ENCODE peak calls at places on chromosomes 7 and 10, in five cellular contexts. U is mesenchymal stem cell, V is trophoblast cell, G is neuronal stem cell, D is H1. F is an unnamed sample.

GRCh38 chr7:4856336-4857056 is 5.3 kb downstream of the PAPOLB start:
- DNase-seq in U (peak), V (peak), G (no peak), D (no peak), F (no peak)

GRCh38 chr7:105257338-105257737 is 131.4 kb downstream of the SRPK2 start:
- DNase-seq in U (no peak), V (no peak), G (no peak), D (no peak), F (no peak)

GRCh38 chr7:71886066-71886465 is 526.1 kb downstream of the CALN1 start:
- DNase-seq in U (no peak), V (no peak), G (peak), D (no peak), F (no peak)

GRCh38 chr10:103854687-103855423 is 521 bp downstream of the SH3PXD2A start:
- DNase-seq in U (peak), V (peak), G (no peak), D (peak), F (peak)

GRCh38 chr10:101188942-101189341 is 40.3 kb downstream of the LBX1 start:
- DNase-seq in U (no peak), V (peak), G (no peak), D (no peak), F (no peak)

GRCh38 chr7:134941185-134941900 is 45.0 kb upstream of the AGBL3 start:
- DNase-seq in U (peak), V (peak), G (peak), D (no peak), F (no peak)

GRCh38 chr10:3107426-3107961 is 40.1 kb downstream of the PFKP start:
- DNase-seq in U (no peak), V (peak), G (no peak), D (no peak), F (no peak)

GRCh38 chr7:83684928-83685327 is 36.0 kb upstream of the SEMA3E start:
- DNase-seq in U (no peak), V (peak), G (no peak), D (no peak), F (peak)

GRCh38 chr10:5606321-5606720 is 60.1 kb downstream of the ASB13 start:
- DNase-seq in U (no peak), V (no peak), G (no peak), D (no peak), F (no peak)

GRCh38 chr10:104581884-104582603 is 59.0 kb upstream of the SORCS3 start:
- DNase-seq in U (no peak), V (no peak), G (no peak), D (no peak), F (no peak)

GRCh38 chr10:72375173-72375572 is 20.5 kb upstream of the DNAJB12 start:
- DNase-seq in U (no peak), V (peak), G (no peak), D (no peak), F (no peak)

GRCh38 chr7:8125680-8126444 is 136.1 kb downstream of the ICA1 start:
- DNase-seq in U (no peak), V (no peak), G (no peak), D (no peak), F (no peak)

GRCh38 chr10:131259535-131259934 is 52.0 kb downstream of the TCERG1L start:
- DNase-seq in U (no peak), V (no peak), G (no peak), D (no peak), F (no peak)

GRCh38 chr10:71344154-71344915 is 25.3 kb downstream of the SLC29A3 start:
- DNase-seq in U (no peak), V (no peak), G (no peak), D (peak), F (peak)

GRCh38 chr7:149422914-149423285 is 38.0 kb downstream of the ZNF777 start:
- DNase-seq in U (no peak), V (no peak), G (no peak), D (peak), F (peak)

GRCh38 chr7:47788083-47788482 is 160.2 kb downstream of the PKD1L1 start:
- DNase-seq in U (no peak), V (no peak), G (no peak), D (no peak), F (no peak)

GRCh38 chr7:8277394-8277982 is 15.5 kb upstream of the ICA1 start:
- DNase-seq in U (no peak), V (peak), G (no peak), D (no peak), F (no peak)

GRCh38 chr10:36163827-36164226 is 521.7 kb upstream of the FZD8 start:
- DNase-seq in U (no peak), V (no peak), G (no peak), D (no peak), F (no peak)

GRCh38 chr10:78193189-78193588 is 159.5 kb downstream of the RPS24 start:
- DNase-seq in U (no peak), V (no peak), G (no peak), D (no peak), F (no peak)

GRCh38 chr10:60430017-60430416 is 40.3 kb upstream of the ANK3 start:
- DNase-seq in U (no peak), V (no peak), G (no peak), D (no peak), F (no peak)

GRCh38 chr7:113796557-113796956 is 122.3 kb downstream of the PPP1R3A start:
- DNase-seq in U (peak), V (no peak), G (no peak), D (no peak), F (no peak)

GRCh38 chr7:30082686-30083085 is 52.1 kb upstream of the MTURN start:
- DNase-seq in U (no peak), V (no peak), G (no peak), D (no peak), F (no peak)

GRCh38 chr10:88680958-88681357 is 16.7 kb downstream of the LIPF start:
- DNase-seq in U (no peak), V (peak), G (no peak), D (no peak), F (no peak)

GRCh38 chr10:21895932-21896331 is 107.6 kb downstream of the DNAJC1 start:
- DNase-seq in U (no peak), V (no peak), G (no peak), D (no peak), F (no peak)

GRCh38 chr10:86261933-86262665 is 104.5 kb downstream of the GRID1 start:
- DNase-seq in U (no peak), V (peak), G (no peak), D (peak), F (peak)

GRCh38 chr10:58631715-58632114 is 119.0 kb downstream of the BICC1 start:
- DNase-seq in U (no peak), V (no peak), G (no peak), D (no peak), F (no peak)

GRCh38 chr7:140235114-140235513 is 58.3 kb upstream of the KDM7A start:
- DNase-seq in U (no peak), V (no peak), G (no peak), D (no peak), F (no peak)

GRCh38 chr7:157994319-157994718 is 593.3 kb downstream of the PTPRN2 start:
- DNase-seq in U (no peak), V (no peak), G (no peak), D (no peak), F (no peak)

GRCh38 chr7:6528401-6529130 is 22.7 kb downstream of the GRID2IP start:
- DNase-seq in U (no peak), V (no peak), G (no peak), D (no peak), F (no peak)

GRCh38 chr7:140635821-140636220 is 4.8 kb downstream of the DENND2A start:
- DNase-seq in U (no peak), V (no peak), G (no peak), D (no peak), F (peak)

GRCh38 chr7:41925946-41926345 is 223.1 kb upstream of the INHBA start:
- DNase-seq in U (peak), V (no peak), G (no peak), D (no peak), F (no peak)

GRCh38 chr10:86446987-86447386 is 74.6 kb downstream of the WAPL start:
- DNase-seq in U (peak), V (no peak), G (no peak), D (no peak), F (no peak)

GRCh38 chr10:88456730-88457129 is 126.4 kb downstream of the RNLS start:
- DNase-seq in U (peak), V (peak), G (no peak), D (no peak), F (no peak)

GRCh38 chr7:10022957-10023356 is 950.7 kb upstream of the PHF14 start:
- DNase-seq in U (peak), V (peak), G (peak), D (no peak), F (peak)

GRCh38 chr10:7832060-7832459 is 13.8 kb downstream of the TAF3 start:
- DNase-seq in U (no peak), V (no peak), G (no peak), D (no peak), F (no peak)
- H2BK12ac ChIP-seq in U (no peak), V (no peak), G (no peak), D (no peak), F (no peak)

DNA sequence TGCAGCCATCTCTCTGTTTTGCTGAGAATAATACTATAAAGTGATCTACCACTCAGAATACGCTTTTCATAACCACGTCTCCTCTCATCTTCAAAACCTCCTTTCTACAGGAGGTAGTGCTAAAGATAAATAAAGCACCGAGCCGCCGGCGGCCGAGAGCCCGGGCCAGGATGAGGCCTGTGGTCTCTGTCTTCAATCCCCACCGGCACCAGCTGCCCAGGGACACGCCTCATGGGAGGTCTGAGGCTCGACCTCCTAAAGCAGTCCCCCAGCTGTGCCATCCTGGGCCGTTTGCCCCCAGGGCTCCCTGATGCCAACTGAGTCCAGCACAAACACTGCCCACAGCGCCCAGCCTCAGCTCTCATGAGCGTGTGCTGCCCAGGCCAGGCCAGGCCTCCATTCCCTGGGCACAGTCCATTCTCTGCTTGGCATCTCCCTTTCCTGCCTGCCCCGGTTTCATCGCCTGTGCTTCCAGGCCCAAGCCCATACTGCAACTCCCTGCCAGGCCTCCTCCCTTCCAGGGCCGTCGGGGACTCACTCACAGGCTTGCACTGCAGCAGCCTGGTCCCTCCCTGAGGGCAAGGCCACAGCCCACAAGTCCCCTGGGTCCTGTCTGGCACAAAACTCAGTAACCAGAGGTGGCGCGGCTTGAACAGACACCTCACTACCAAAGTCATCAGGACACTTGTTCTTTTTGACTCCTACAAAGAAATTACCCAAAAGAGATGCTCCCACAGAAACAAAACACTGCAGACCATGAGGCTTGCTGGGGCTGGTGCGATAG is 2.5 kb downstream of the INTS1 start:
- DNase-seq in U (no peak), V (no peak), G (no peak), D (no peak), F (no peak)
- H2BK12ac ChIP-seq in U (no peak), V (no peak), G (no peak), D (no peak), F (no peak)

DNA sequence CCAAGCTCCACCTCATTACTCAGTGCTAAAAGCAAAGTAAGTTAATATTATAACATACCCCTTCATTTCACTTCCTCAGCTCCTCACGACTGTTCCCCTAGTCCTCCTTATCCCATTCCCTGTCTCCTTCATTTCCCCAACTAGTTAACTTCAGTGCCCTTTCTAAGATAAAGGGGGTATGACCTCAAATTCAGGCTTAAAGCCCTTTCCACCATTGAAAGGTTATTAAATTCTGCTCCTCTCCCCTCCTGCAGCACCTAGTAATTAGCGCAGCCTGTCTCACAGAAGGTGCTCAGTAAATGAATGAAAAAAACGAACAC is 1.0 kb downstream of the CRPPA start:
- DNase-seq in U (no peak), V (no peak), G (no peak), D (no peak), F (no peak)
- H2BK12ac ChIP-seq in U (no peak), V (no peak), G (no peak), D (no peak), F (no peak)

DNA sequence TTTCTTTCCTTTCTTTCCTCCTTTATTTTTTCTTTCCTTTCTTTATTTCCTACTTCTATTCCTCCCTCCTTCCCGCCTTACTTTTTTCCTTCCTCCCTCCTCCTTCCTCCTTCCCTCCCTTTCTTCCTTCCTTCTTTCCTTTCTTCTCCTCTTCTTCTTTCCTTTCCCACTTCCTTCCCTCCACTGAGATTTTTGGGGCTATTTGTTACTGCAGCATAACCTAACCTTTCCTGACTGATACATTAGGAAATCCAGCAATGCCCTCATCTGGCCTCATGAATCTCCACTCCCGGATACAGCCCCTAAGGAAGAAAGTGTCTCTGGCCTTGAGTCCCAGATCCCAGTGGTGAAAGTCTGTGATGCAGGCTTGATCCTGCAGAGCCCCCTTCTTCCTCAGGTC is 38.6 kb upstream of the BAIAP2L1 start:
- DNase-seq in U (no peak), V (no peak), G (no peak), D (no peak), F (no peak)
- H2BK12ac ChIP-seq in U (no peak), V (no peak), G (no peak), D (no peak), F (no peak)

GRCh38 chr10:123655763-123656162 is 10.4 kb upstream of the GPR26 start:
- DNase-seq in U (no peak), V (no peak), G (no peak), D (no peak), F (peak)

GRCh38 chr10:123645615-123646014 is 20.5 kb upstream of the GPR26 start:
- DNase-seq in U (no peak), V (no peak), G (no peak), D (peak), F (peak)

GRCh38 chr10:123649672-123650071 is 16.5 kb upstream of the GPR26 start:
- DNase-seq in U (no peak), V (no peak), G (no peak), D (no peak), F (peak)

GRCh38 chr10:123648595-123648994 is 17.6 kb upstream of the GPR26 start:
- DNase-seq in U (no peak), V (no peak), G (no peak), D (no peak), F (peak)

GRCh38 chr10:123651421-123652047 is 14.6 kb upstream of the GPR26 start:
- DNase-seq in U (no peak), V (no peak), G (no peak), D (peak), F (peak)
- H2BK12ac ChIP-seq in U (no peak), V (no peak), G (no peak), D (no peak), F (no peak)

GRCh38 chr7:128785738-128786137 is 6.0 kb upstream of the CCDC136 start:
- DNase-seq in U (no peak), V (no peak), G (no peak), D (no peak), F (no peak)
- H2BK12ac ChIP-seq in U (no peak), V (no peak), G (no peak), D (no peak), F (no peak)

DNA sequence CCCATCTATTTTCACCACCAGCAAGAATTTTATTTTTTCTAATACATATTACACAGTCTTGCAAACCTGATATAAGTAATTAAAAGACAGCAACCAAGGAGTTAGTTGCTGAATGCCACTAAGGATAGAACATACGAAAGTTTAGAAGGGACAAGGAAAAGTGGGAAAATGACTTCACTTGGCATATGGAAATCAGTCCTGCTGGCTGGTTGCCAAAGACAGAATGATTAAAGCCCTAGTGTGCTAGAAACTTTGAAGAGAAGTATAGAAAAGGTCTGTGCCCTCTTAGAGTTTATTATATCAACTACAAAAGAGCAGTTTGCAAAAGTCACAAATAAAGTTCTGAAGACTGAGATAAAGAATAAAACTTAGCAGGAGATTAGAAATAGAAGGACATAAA is 5.8 kb upstream of the YAE1 start:
- DNase-seq in U (no peak), V (no peak), G (no peak), D (no peak), F (no peak)
- H2BK12ac ChIP-seq in U (no peak), V (no peak), G (no peak), D (no peak), F (no peak)

DNA sequence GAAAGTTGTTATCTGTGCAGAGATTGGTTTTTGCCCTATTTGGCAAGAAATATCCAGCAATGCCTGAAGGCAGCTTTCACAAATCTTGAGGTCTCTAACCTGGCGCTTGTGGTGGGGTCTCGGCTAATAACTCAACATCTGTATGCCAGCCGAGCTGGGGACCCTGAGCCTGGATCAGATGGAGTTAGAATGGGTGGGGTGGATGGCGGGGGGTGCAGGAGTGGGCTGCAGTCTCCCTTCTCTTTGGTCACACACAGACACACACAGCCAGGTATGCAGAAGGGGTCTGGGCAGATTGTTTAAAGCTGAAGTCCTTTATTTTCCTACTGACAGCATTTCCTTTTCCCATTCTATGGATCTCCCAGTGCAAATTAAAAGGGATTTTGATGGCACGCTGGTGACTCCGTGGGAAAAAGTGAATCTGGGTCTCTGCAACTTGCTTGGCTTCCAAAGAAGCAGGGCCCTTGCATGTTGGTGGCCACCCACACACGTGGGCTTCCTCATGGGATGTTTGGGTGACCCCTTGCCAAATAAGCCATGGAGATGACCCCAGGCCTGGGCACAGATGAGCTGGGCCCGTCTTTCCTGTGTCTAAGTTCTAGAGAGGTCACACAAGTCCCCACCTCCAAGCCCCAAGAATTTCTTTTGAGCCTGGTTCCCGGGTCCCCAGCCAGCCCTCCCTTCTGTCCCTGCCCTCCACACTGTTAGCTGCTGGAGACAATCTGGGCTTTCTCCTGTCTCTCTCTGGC is 40.0 kb upstream of the EMX2 start:
- DNase-seq in U (no peak), V (no peak), G (no peak), D (no peak), F (peak)
- H2BK12ac ChIP-seq in U (no peak), V (no peak), G (no peak), D (no peak), F (no peak)